ENCODE peak calls at places on chromosomes 2 and 18, in ten cellular contexts. I is osteoblast, T is ovary, X is fibroblast of mammary gland, W is heart right ventricle, Z is left ventricle myocardium inferior, N is RWPE1, Y is nephron progenitor cell, F is lower lobe of right lung, E is pancreas. D is an unnamed sample.

GRCh38 chr2:224958466-224958857 is 83.8 kb downstream of the DOCK10 start:
- DNase-seq in I (peak; percentile 77), T (no peak), E (no peak), F (no peak), X (peak; percentile 93), N (no peak), W (no peak), Y (no peak), Z (no peak), D (no peak)

GRCh38 chr2:43269706-43270105 is 43.3 kb upstream of the ZFP36L2 start:
- DNase-seq in N (no peak), W (peak; percentile 61), T (peak; percentile 50), Y (no peak), F (no peak), X (peak; percentile 99), E (no peak), Z (peak; percentile 79), I (peak; percentile 93), D (no peak)

GRCh38 chr2:238085899-238086298 is 14.2 kb upstream of the ESPNL start:
- DNase-seq in X (no peak), E (no peak), Y (no peak), F (no peak), Z (no peak), N (no peak), W (no peak), I (no peak), T (no peak), D (no peak)

GRCh38 chr2:159382447-159383028 is 96.0 kb upstream of the WDSUB1 start:
- DNase-seq in F (no peak), W (no peak), Y (no peak), Z (no peak), T (no peak), X (no peak), N (no peak), I (no peak), E (no peak), D (no peak)

GRCh38 chr2:29802976-29803375 is 118.4 kb downstream of the ALK start:
- DNase-seq in Y (no peak), Z (no peak), E (no peak), W (no peak), F (no peak), N (no peak), T (no peak), X (peak; percentile 12), I (no peak), D (no peak)

GRCh38 chr18:25826823-25827617 is 263.4 kb downstream of the SS18 start:
- DNase-seq in N (peak; percentile 3), W (no peak), I (no peak), Z (no peak), F (no peak), E (no peak), Y (no peak), X (peak; percentile 47), T (no peak), D (no peak)

GRCh38 chr2:182767578-182767977 is 51.5 kb downstream of the DNAJC10 start:
- DNase-seq in X (peak; percentile 30), N (peak; percentile 11), Y (no peak), Z (no peak), T (no peak), I (no peak), W (no peak), E (no peak), F (no peak), D (no peak)

GRCh38 chr2:196205891-196206408 is 34.6 kb upstream of the STK17B start:
- DNase-seq in N (no peak), Z (no peak), W (peak; percentile 14), F (no peak), X (peak; percentile 83), Y (no peak), T (no peak), I (no peak), E (no peak), D (no peak)

GRCh38 chr18:56065101-56065500 is 477.1 kb upstream of the TCF4 start:
- DNase-seq in T (no peak), E (no peak), N (no peak), X (no peak), I (no peak), W (no peak), Z (no peak), Y (no peak), F (no peak), D (no peak)

GRCh38 chr2:27806311-27807059 is 35.0 kb downstream of the MRPL33 start:
- DNase-seq in X (no peak), Y (no peak), Z (no peak), I (no peak), W (no peak), N (no peak), E (no peak), F (no peak), T (no peak), D (no peak)

GRCh38 chr2:176613358-176614032 is 344.3 kb downstream of the MTX2 start:
- DNase-seq in E (no peak), X (peak; percentile 63), W (no peak), Y (no peak), T (no peak), N (no peak), I (no peak), Z (no peak), F (no peak), D (no peak)

GRCh38 chr2:188391354-188391753 is 99.7 kb downstream of the GULP1 start:
- DNase-seq in W (no peak), Z (no peak), X (no peak), I (no peak), F (no peak), Y (no peak), T (no peak), N (no peak), E (no peak), D (no peak)

GRCh38 chr2:141555876-141556470 is 574.8 kb downstream of the LRP1B start:
- DNase-seq in T (no peak), F (no peak), N (no peak), Y (no peak), W (no peak), E (no peak), Z (no peak), X (no peak), I (no peak), D (no peak)

GRCh38 chr18:62942578-62942977 is 227.2 kb downstream of the PHLPP1 start:
- DNase-seq in N (peak; percentile 39), Z (no peak), X (no peak), E (no peak), F (no peak), Y (no peak), T (no peak), W (no peak), I (no peak), D (no peak)

GRCh38 chr2:108182489-108182888 is 57.3 kb upstream of the SULT1C3 start:
- DNase-seq in X (peak; percentile 21), Y (peak; percentile 43), N (no peak), I (no peak), Z (no peak), F (no peak), T (no peak), W (no peak), E (no peak), D (peak; percentile 51)
- TF ChIP-seq CTCF in X (peak; percentile 34), Y (peak; percentile 26), N (no peak), I (peak; percentile 33), Z (no peak), F (no peak), T (no peak), W (no peak), E (no peak), D (peak; percentile 51)

GRCh38 chr2:18849841-18850578 is 260.6 kb upstream of the NT5C1B start:
- DNase-seq in N (no peak), Z (no peak), X (no peak), I (no peak), F (no peak), E (no peak), Y (no peak), W (no peak), T (no peak), D (no peak)

GRCh38 chr2:18856766-18857165 is 267.4 kb upstream of the NT5C1B start:
- DNase-seq in N (no peak), X (peak; percentile 52), I (no peak), F (no peak), T (no peak), E (no peak), Z (no peak), Y (no peak), W (no peak), D (no peak)

GRCh38 chr2:18860179-18860578 is 270.8 kb upstream of the NT5C1B start:
- DNase-seq in Y (no peak), N (no peak), F (no peak), I (no peak), W (no peak), X (no peak), T (no peak), E (no peak), Z (no peak), D (no peak)

GRCh38 chr2:18855027-18855426 is 265.7 kb upstream of the NT5C1B start:
- DNase-seq in Z (no peak), T (no peak), X (peak; percentile 42), F (no peak), W (no peak), Y (no peak), E (no peak), I (no peak), N (no peak), D (no peak)
- TF ChIP-seq CTCF in Z (peak; percentile 38), T (no peak), X (peak; percentile 69), F (peak; percentile 19), W (peak; percentile 23), Y (peak; percentile 40), E (no peak), I (peak; percentile 57), N (peak; percentile 15), D (peak; percentile 52)

GRCh38 chr2:201795608-201796477 is 10.5 kb upstream of the CDK15 start:
- DNase-seq in F (no peak), Y (peak; percentile 52), Z (no peak), N (peak; percentile 66), T (peak; percentile 46), I (peak; percentile 85), X (peak; percentile 70), E (no peak), W (peak; percentile 4), D (peak; percentile 46)
- TF ChIP-seq CTCF in F (peak; percentile 50), Y (peak; percentile 77), Z (peak; percentile 79), N (peak; percentile 61), T (peak; percentile 65), I (peak; percentile 87), X (peak; percentile 93), E (no peak), W (peak; percentile 70), D (peak; percentile 84)

GRCh38 chr18:11981633-11982366 is 493 bp downstream of the IMPA2 start:
- DNase-seq in W (no peak), Y (peak; percentile 63), X (peak; percentile 25), E (peak; percentile 58), I (peak; percentile 77), Z (peak; percentile 44), N (no peak), T (peak; percentile 68), F (peak; percentile 75), D (peak; percentile 43)

GRCh38 chr18:11980148-11980554 is 1.2 kb upstream of the IMPA2 start:
- DNase-seq in Y (no peak), Z (no peak), E (no peak), I (no peak), T (no peak), F (no peak), X (peak; percentile 57), W (no peak), N (peak; percentile 27), D (no peak)

GRCh38 chr18:11981383-11981632 is at the start of gene IMPA2:
- DNase-seq in X (no peak), T (no peak), Y (no peak), E (no peak), N (no peak), I (no peak), Z (no peak), W (no peak), F (no peak), D (no peak)

GRCh38 chr18:11982981-11983380 is 1.7 kb downstream of the IMPA2 start:
- DNase-seq in Z (no peak), F (no peak), X (no peak), T (no peak), E (no peak), N (no peak), I (peak; percentile 47), W (no peak), Y (no peak), D (no peak)

GRCh38 chr18:11980555-11981382 is 538 bp upstream of the IMPA2 start:
- DNase-seq in Y (peak; percentile 100), T (peak; percentile 98), X (peak; percentile 97), E (peak; percentile 100), F (peak; percentile 99), W (peak; percentile 96), N (peak; percentile 99), I (peak; percentile 98), Z (peak; percentile 98), D (peak; percentile 98)
- TF ChIP-seq CTCF in Y (no peak), T (peak; percentile 34), X (no peak), E (no peak), F (peak; percentile 9), W (peak; percentile 46), N (no peak), I (no peak), Z (peak; percentile 12), D (no peak)

D was measured in neural crest cell.